ENCODE peak calls at places on chromosome 12, in six cellular contexts. H is activated naive CD8-positive, alpha-beta T cell treated with anti-CD3 and anti-CD28 coated beads, Interleukin-2, amount 50 U/mL, for 24 hours; T is Jurkat, Clone E6-1; P is lung microvascular endothelial cell; O is Karpas-422; U is astrocyte of the spinal cord. Y is an unnamed sample.

GRCh38 chr12:18970603-18971002 is 158.9 kb upstream of the PLEKHA5 start:
- DNase-seq in U (no peak), T (peak), H (no peak), O (no peak), P (no peak), Y (no peak)

GRCh38 chr12:84508325-84508861 is 404.2 kb downstream of the SLC6A15 start:
- DNase-seq in U (peak), O (peak), H (no peak), T (no peak), P (no peak), Y (no peak)

GRCh38 chr12:120115692-120116442 is 686 bp downstream of the RAB35 start:
- DNase-seq in P (peak), T (no peak), O (peak), H (peak), U (peak), Y (peak)

GRCh38 chr12:6020930-6021329 is 75.9 kb upstream of the ANO2 start:
- DNase-seq in U (peak), H (no peak), O (no peak), T (no peak), P (no peak), Y (no peak)

GRCh38 chr12:121754836-121755235 is 38.7 kb downstream of the RHOF start:
- DNase-seq in P (no peak), T (no peak), H (no peak), U (no peak), O (no peak), Y (no peak)

GRCh38 chr12:117069926-117070900 is 29.0 kb downstream of the TESC start:
- DNase-seq in H (no peak), P (no peak), O (no peak), T (no peak), U (no peak), Y (no peak)

GRCh38 chr12:94386422-94386821 is 73.2 kb downstream of the CEP83 start:
- DNase-seq in H (no peak), U (no peak), T (no peak), O (no peak), P (no peak), Y (no peak)

GRCh38 chr12:51973560-51973959 is 22.1 kb downstream of the ACVR1B start:
- DNase-seq in T (no peak), U (no peak), P (no peak), O (no peak), H (no peak), Y (no peak)

GRCh38 chr12:114685320-114685781 is 1.4 kb upstream of the TBX3 start:
- DNase-seq in H (no peak), O (no peak), P (no peak), T (no peak), U (no peak), Y (no peak)

Y was measured in activated CD8-positive, alpha-beta T cell treated with anti-CD3 and anti-CD28 coated beads for 36 hours.